ENCODE peak calls at places on chromosomes 6 and 20, in four cellular contexts. One of them, this sample, is unnamed.

GRCh38 chr6:10968776-10969175 is 75.3 kb downstream of the ELOVL2 start:
- DNase-seq in ACHN: no peak
- DNase-seq in stimulated activated naive CD8-positive, alpha-beta T cell treated with anti-CD3 and anti-CD28 coated beads, Interleukin-15, Interleukin-2, amounts not matched to agents 100 U/mL and 50 U/mL, for 24 hours: no peak
- DNase-seq in AG08395: peak
- DNase-seq in this sample: no peak

GRCh38 chr20:62666736-62667529 is 24.6 kb downstream of the SLCO4A1 start:
- DNase-seq in ACHN: no peak
- DNase-seq in AG08395: no peak
- DNase-seq in stimulated activated naive CD8-positive, alpha-beta T cell treated with anti-CD3 and anti-CD28 coated beads, Interleukin-15, Interleukin-2, amounts not matched to agents 100 U/mL and 50 U/mL, for 24 hours: no peak
- DNase-seq in this sample: peak

GRCh38 chr6:31402324-31403282 is 792 bp upstream of the MICA start:
- DNase-seq in stimulated activated naive CD8-positive, alpha-beta T cell treated with anti-CD3 and anti-CD28 coated beads, Interleukin-15, Interleukin-2, amounts not matched to agents 100 U/mL and 50 U/mL, for 24 hours: peak
- DNase-seq in ACHN: peak
- DNase-seq in AG08395: no peak
- DNase-seq in this sample: peak

GRCh38 chr20:51800769-51801219 is 1.5 kb downstream of the SALL4 start:
- DNase-seq in AG08395: no peak
- DNase-seq in stimulated activated naive CD8-positive, alpha-beta T cell treated with anti-CD3 and anti-CD28 coated beads, Interleukin-15, Interleukin-2, amounts not matched to agents 100 U/mL and 50 U/mL, for 24 hours: peak
- DNase-seq in ACHN: no peak
- DNase-seq in this sample: peak

GRCh38 chr20:36097331-36097730 is 57.2 kb upstream of the EPB41L1 start:
- DNase-seq in AG08395: no peak
- DNase-seq in stimulated activated naive CD8-positive, alpha-beta T cell treated with anti-CD3 and anti-CD28 coated beads, Interleukin-15, Interleukin-2, amounts not matched to agents 100 U/mL and 50 U/mL, for 24 hours: no peak
- DNase-seq in ACHN: no peak
- DNase-seq in this sample: no peak

GRCh38 chr6:152129606-152130249 is 322.2 kb downstream of the ESR1 start:
- DNase-seq in AG08395: peak
- DNase-seq in ACHN: no peak
- DNase-seq in stimulated activated naive CD8-positive, alpha-beta T cell treated with anti-CD3 and anti-CD28 coated beads, Interleukin-15, Interleukin-2, amounts not matched to agents 100 U/mL and 50 U/mL, for 24 hours: no peak
- DNase-seq in this sample: no peak

GRCh38 chr6:122145741-122146240 is 253.7 kb upstream of the HSF2 start:
- DNase-seq in stimulated activated naive CD8-positive, alpha-beta T cell treated with anti-CD3 and anti-CD28 coated beads, Interleukin-15, Interleukin-2, amounts not matched to agents 100 U/mL and 50 U/mL, for 24 hours: no peak
- DNase-seq in AG08395: no peak
- DNase-seq in ACHN: no peak
- DNase-seq in this sample: no peak

GRCh38 chr6:7214400-7214940 is 98.5 kb downstream of the SSR1 start:
- DNase-seq in AG08395: no peak
- DNase-seq in stimulated activated naive CD8-positive, alpha-beta T cell treated with anti-CD3 and anti-CD28 coated beads, Interleukin-15, Interleukin-2, amounts not matched to agents 100 U/mL and 50 U/mL, for 24 hours: no peak
- DNase-seq in ACHN: no peak
- DNase-seq in this sample: no peak

GRCh38 chr20:48171071-48171470 is 385.8 kb upstream of the SULF2 start:
- DNase-seq in AG08395: no peak
- DNase-seq in ACHN: no peak
- DNase-seq in stimulated activated naive CD8-positive, alpha-beta T cell treated with anti-CD3 and anti-CD28 coated beads, Interleukin-15, Interleukin-2, amounts not matched to agents 100 U/mL and 50 U/mL, for 24 hours: no peak
- DNase-seq in this sample: no peak

GRCh38 chr6:53437557-53438202 is 88.9 kb upstream of the ELOVL5 start:
- DNase-seq in stimulated activated naive CD8-positive, alpha-beta T cell treated with anti-CD3 and anti-CD28 coated beads, Interleukin-15, Interleukin-2, amounts not matched to agents 100 U/mL and 50 U/mL, for 24 hours: peak
- DNase-seq in AG08395: peak
- DNase-seq in ACHN: peak
- DNase-seq in this sample: peak

GRCh38 chr6:111894951-111895350 is 21.7 kb upstream of the FYN start:
- DNase-seq in ACHN: no peak
- DNase-seq in stimulated activated naive CD8-positive, alpha-beta T cell treated with anti-CD3 and anti-CD28 coated beads, Interleukin-15, Interleukin-2, amounts not matched to agents 100 U/mL and 50 U/mL, for 24 hours: no peak
- DNase-seq in AG08395: no peak
- DNase-seq in this sample: no peak

GRCh38 chr6:4581468-4582420 is 194.5 kb upstream of the CDYL start:
- DNase-seq in ACHN: peak
- DNase-seq in stimulated activated naive CD8-positive, alpha-beta T cell treated with anti-CD3 and anti-CD28 coated beads, Interleukin-15, Interleukin-2, amounts not matched to agents 100 U/mL and 50 U/mL, for 24 hours: no peak
- DNase-seq in AG08395: peak
- DNase-seq in this sample: no peak

GRCh38 chr6:57195457-57195856 is 23.3 kb downstream of the BAG2 start:
- DNase-seq in AG08395: no peak
- DNase-seq in ACHN: no peak
- DNase-seq in stimulated activated naive CD8-positive, alpha-beta T cell treated with anti-CD3 and anti-CD28 coated beads, Interleukin-15, Interleukin-2, amounts not matched to agents 100 U/mL and 50 U/mL, for 24 hours: no peak
- DNase-seq in this sample: no peak

GRCh38 chr6:130148181-130148580 is 74.6 kb downstream of the SAMD3 start:
- DNase-seq in AG08395: no peak
- DNase-seq in stimulated activated naive CD8-positive, alpha-beta T cell treated with anti-CD3 and anti-CD28 coated beads, Interleukin-15, Interleukin-2, amounts not matched to agents 100 U/mL and 50 U/mL, for 24 hours: no peak
- DNase-seq in ACHN: no peak
- DNase-seq in this sample: no peak

GRCh38 chr6:106046116-106046853 is 39.9 kb upstream of the PRDM1 start:
- DNase-seq in AG08395: no peak
- DNase-seq in ACHN: no peak
- DNase-seq in stimulated activated naive CD8-positive, alpha-beta T cell treated with anti-CD3 and anti-CD28 coated beads, Interleukin-15, Interleukin-2, amounts not matched to agents 100 U/mL and 50 U/mL, for 24 hours: no peak
- DNase-seq in this sample: no peak

GRCh38 chr20:47066484-47067270 is 172.0 kb downstream of the EYA2 start:
- DNase-seq in ACHN: no peak
- DNase-seq in AG08395: no peak
- DNase-seq in stimulated activated naive CD8-positive, alpha-beta T cell treated with anti-CD3 and anti-CD28 coated beads, Interleukin-15, Interleukin-2, amounts not matched to agents 100 U/mL and 50 U/mL, for 24 hours: no peak
- DNase-seq in this sample: no peak

GRCh38 chr20:37526839-37527637 is 638 bp downstream of the BLCAP start:
- DNase-seq in AG08395: no peak
- DNase-seq in stimulated activated naive CD8-positive, alpha-beta T cell treated with anti-CD3 and anti-CD28 coated beads, Interleukin-15, Interleukin-2, amounts not matched to agents 100 U/mL and 50 U/mL, for 24 hours: no peak
- DNase-seq in ACHN: peak
- DNase-seq in this sample: peak